ENCODE peak calls at places on chromosomes 3 and 15, in nine cellular contexts. W is Caco-2, F is heart right ventricle, I is psoas muscle, N is fibroblast of the aortic adventitia, O is AG04450, A is brain microvascular endothelial cell, L is cardiac fibroblast, C is adrenal gland. G is an unnamed sample.

GRCh38 chr3:124492824-124493223 is 237.4 kb upstream of the UMPS start:
- DNase-seq in W (peak), F (peak), I (no peak), N (peak), O (peak), A (no peak), L (peak), C (peak), G (peak)

GRCh38 chr15:69074011-69074842 is 59.7 kb downstream of the NOX5 start:
- DNase-seq in W (peak), F (peak), I (peak), N (peak), O (no peak), A (peak), L (peak), C (peak), G (peak)

GRCh38 chr15:33104276-33104675 is 90.2 kb downstream of the FMN1 start:
- DNase-seq in W (no peak), F (no peak), I (no peak), N (peak), O (no peak), A (peak), L (peak), C (no peak), G (peak)

GRCh38 chr3:101633186-101633585 is 43.7 kb downstream of the ZBTB11 start:
- DNase-seq in W (no peak), F (no peak), I (no peak), N (no peak), O (no peak), A (no peak), L (no peak), C (no peak), G (no peak)

GRCh38 chr3:153734777-153735551 is 386.2 kb upstream of the ARHGEF26 start:
- DNase-seq in W (peak), F (no peak), I (no peak), N (peak), O (no peak), A (no peak), L (peak), C (no peak), G (peak)

GRCh38 chr3:98791341-98792325 is 28.5 kb downstream of the ST3GAL6 start:
- DNase-seq in W (no peak), F (no peak), I (no peak), N (peak), O (no peak), A (no peak), L (peak), C (no peak), G (no peak)

GRCh38 chr3:16221990-16222389 is 42.8 kb downstream of the DPH3 start:
- DNase-seq in W (no peak), F (no peak), I (no peak), N (no peak), O (no peak), A (no peak), L (no peak), C (no peak), G (no peak)

GRCh38 chr3:138939563-138940241 is 7.2 kb downstream of the FOXL2 start:
- DNase-seq in W (no peak), F (no peak), I (no peak), N (no peak), O (no peak), A (no peak), L (no peak), C (no peak), G (no peak)

GRCh38 chr3:134721214-134721613 is 70.4 kb upstream of the KY start:
- DNase-seq in W (no peak), F (no peak), I (no peak), N (peak), O (no peak), A (no peak), L (no peak), C (no peak), G (no peak)

GRCh38 chr3:30162579-30162978 is 443.8 kb upstream of the TGFBR2 start:
- DNase-seq in W (no peak), F (no peak), I (no peak), N (peak), O (peak), A (peak), L (peak), C (no peak), G (peak)

GRCh38 chr3:72738752-72739520 is 109.3 kb downstream of the SHQ1 start:
- DNase-seq in W (peak), F (peak), I (peak), N (no peak), O (no peak), A (no peak), L (no peak), C (peak), G (peak)

GRCh38 chr3:177860236-177860635 is 663.0 kb upstream of the TBL1XR1 start:
- DNase-seq in W (no peak), F (no peak), I (no peak), N (no peak), O (no peak), A (no peak), L (no peak), C (no peak), G (no peak)

GRCh38 chr3:37652851-37653250 is 208.8 kb upstream of the CTDSPL start:
- DNase-seq in W (no peak), F (peak), I (no peak), N (no peak), O (no peak), A (no peak), L (no peak), C (no peak), G (no peak)

GRCh38 chr3:69566256-69566655 is 173.0 kb upstream of the MITF start:
- DNase-seq in W (no peak), F (no peak), I (no peak), N (no peak), O (no peak), A (no peak), L (no peak), C (no peak), G (no peak)

GRCh38 chr3:39269528-39269927 is 10.3 kb downstream of the CX3CR1 start:
- DNase-seq in W (no peak), F (no peak), I (no peak), N (no peak), O (no peak), A (no peak), L (no peak), C (no peak), G (no peak)

GRCh38 chr3:167350245-167350862 is 29.7 kb downstream of the ZBBX start:
- DNase-seq in W (no peak), F (no peak), I (no peak), N (peak), O (no peak), A (peak), L (peak), C (no peak), G (no peak)

GRCh38 chr3:162139841-162140240 is 643.2 kb downstream of the OTOL1 start:
- DNase-seq in W (no peak), F (no peak), I (no peak), N (no peak), O (no peak), A (no peak), L (peak), C (no peak), G (no peak)

GRCh38 chr3:45686850-45687249 is 2.3 kb upstream of the SACM1L start:
- DNase-seq in W (no peak), F (no peak), I (no peak), N (no peak), O (no peak), A (no peak), L (no peak), C (no peak), G (no peak)

GRCh38 chr15:69093614-69094013 is 66.8 kb upstream of the GLCE start:
- DNase-seq in W (no peak), F (no peak), I (no peak), N (no peak), O (no peak), A (no peak), L (no peak), C (no peak), G (no peak)

GRCh38 chr3:171653701-171654100 is 156.6 kb downstream of the PLD1 start:
- DNase-seq in W (no peak), F (no peak), I (no peak), N (no peak), O (no peak), A (no peak), L (no peak), C (no peak), G (no peak)

GRCh38 chr3:44989636-44990373 is 13.8 kb downstream of the EXOSC7 start:
- DNase-seq in W (no peak), F (no peak), I (no peak), N (no peak), O (no peak), A (no peak), L (no peak), C (peak), G (no peak)

GRCh38 chr3:112671930-112672715 is 31.2 kb upstream of the CCDC80 start:
- DNase-seq in W (no peak), F (no peak), I (no peak), N (peak), O (peak), A (peak), L (peak), C (no peak), G (peak)

GRCh38 chr3:171851685-171852084 is 8.5 kb downstream of the TMEM212 start:
- DNase-seq in W (no peak), F (no peak), I (no peak), N (peak), O (no peak), A (no peak), L (peak), C (no peak), G (no peak)

GRCh38 chr3:66702126-66702525 is 201.3 kb upstream of the LRIG1 start:
- DNase-seq in W (no peak), F (no peak), I (no peak), N (no peak), O (no peak), A (no peak), L (no peak), C (no peak), G (no peak)

GRCh38 chr3:29537889-29538609 is 257.2 kb downstream of the RBMS3 start:
- DNase-seq in W (no peak), F (no peak), I (no peak), N (peak), O (no peak), A (no peak), L (peak), C (no peak), G (no peak)

GRCh38 chr3:177371903-177372302 is 174.6 kb upstream of the TBL1XR1 start:
- DNase-seq in W (no peak), F (no peak), I (no peak), N (no peak), O (no peak), A (no peak), L (no peak), C (no peak), G (no peak)

GRCh38 chr3:110027446-110027845 is 690.1 kb upstream of the DPPA4 start:
- DNase-seq in W (no peak), F (no peak), I (no peak), N (peak), O (peak), A (peak), L (peak), C (no peak), G (peak)

GRCh38 chr3:188915137-188915536 is 256.6 kb upstream of the TPRG1 start:
- DNase-seq in W (no peak), F (no peak), I (no peak), N (peak), O (no peak), A (no peak), L (peak), C (no peak), G (no peak)

GRCh38 chr3:104696470-104696869 is 670.2 kb upstream of the ALCAM start:
- DNase-seq in W (no peak), F (no peak), I (no peak), N (no peak), O (no peak), A (no peak), L (no peak), C (no peak), G (no peak)

GRCh38 chr3:9866639-9867038 is 13.4 kb downstream of the CIDEC start:
- DNase-seq in W (no peak), F (no peak), I (no peak), N (peak), O (no peak), A (no peak), L (peak), C (peak), G (peak)

GRCh38 chr3:161253711-161254110 is 32.6 kb downstream of the NMD3 start:
- DNase-seq in W (no peak), F (no peak), I (no peak), N (peak), O (no peak), A (no peak), L (peak), C (no peak), G (no peak)

GRCh38 chr3:115660646-115661442 is 37.5 kb downstream of the GAP43 start:
- DNase-seq in W (no peak), F (peak), I (peak), N (peak), O (peak), A (no peak), L (no peak), C (no peak), G (peak)

GRCh38 chr15:63938486-63939061 is 104.8 kb upstream of the HERC1 start:
- DNase-seq in W (no peak), F (no peak), I (no peak), N (no peak), O (no peak), A (no peak), L (no peak), C (no peak), G (peak)

GRCh38 chr3:146843476-146843875 is 238.3 kb upstream of the PLSCR5 start:
- DNase-seq in W (no peak), F (no peak), I (no peak), N (no peak), O (no peak), A (no peak), L (no peak), C (no peak), G (no peak)

GRCh38 chr3:166900866-166901577 is 479.1 kb downstream of the ZBBX start:
- DNase-seq in W (no peak), F (no peak), I (no peak), N (no peak), O (no peak), A (no peak), L (no peak), C (no peak), G (no peak)

GRCh38 chr3:23376516-23377248 is 173.6 kb downstream of the UBE2E2 start:
- DNase-seq in W (no peak), F (no peak), I (no peak), N (no peak), O (no peak), A (no peak), L (no peak), C (no peak), G (no peak)

GRCh38 chr3:106086636-106087035 is 217.8 kb upstream of the CBLB start:
- DNase-seq in W (no peak), F (no peak), I (no peak), N (no peak), O (no peak), A (no peak), L (peak), C (no peak), G (no peak)
- H3K4me3 ChIP-seq in W (no peak), F (no peak), I (no peak), N (no peak), O (no peak), A (no peak), L (no peak), C (no peak), G (no peak)

GRCh38 chr3:50620420-50620819 is 3.5 kb downstream of the MAPKAPK3 start:
- DNase-seq in W (no peak), F (no peak), I (peak), N (no peak), O (no peak), A (no peak), L (no peak), C (no peak), G (no peak)
- TF ChIP-seq CTCF in W (no peak), F (no peak), I (no peak), N (no peak), O (no peak), A (no peak), L (no peak), C (no peak), G (no peak)

DNA sequence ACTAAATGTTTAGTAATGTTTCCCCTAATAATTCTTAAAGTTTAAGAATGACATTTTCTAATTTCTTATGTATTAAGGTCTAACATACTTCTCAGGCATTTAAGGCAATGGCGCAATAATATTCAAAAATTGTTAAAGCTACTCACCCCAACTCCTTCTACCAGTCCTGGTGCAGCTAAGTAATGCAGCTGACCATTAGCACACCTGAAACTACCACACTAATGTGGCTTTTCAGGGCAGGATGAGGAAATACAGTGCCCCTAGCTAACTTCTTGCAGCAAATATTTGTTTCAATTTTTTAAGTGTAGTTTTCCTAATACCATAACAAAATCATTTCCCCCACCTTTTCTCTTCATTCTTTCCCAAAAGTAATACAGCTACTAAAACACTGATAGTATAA is 827.7 kb downstream of the FHIT start:
- DNase-seq in W (no peak), F (no peak), I (no peak), N (no peak), O (no peak), A (no peak), L (no peak), C (no peak), G (no peak)
- H3K4me3 ChIP-seq in W (no peak), F (no peak), I (no peak), N (no peak), O (no peak), A (no peak), L (no peak), C (no peak), G (no peak)

GRCh38 chr3:185737740-185738680 is 86.8 kb downstream of the IGF2BP2 start:
- DNase-seq in W (no peak), F (no peak), I (no peak), N (no peak), O (no peak), A (no peak), L (no peak), C (no peak), G (no peak)

GRCh38 chr3:185737020-185737419 is 87.8 kb downstream of the IGF2BP2 start:
- DNase-seq in W (no peak), F (no peak), I (no peak), N (peak), O (peak), A (no peak), L (peak), C (no peak), G (peak)

GRCh38 chr3:185740133-185740532 is 84.7 kb downstream of the IGF2BP2 start:
- DNase-seq in W (no peak), F (no peak), I (no peak), N (no peak), O (no peak), A (no peak), L (no peak), C (no peak), G (no peak)

GRCh38 chr3:185734725-185735096 is 90.1 kb downstream of the IGF2BP2 start:
- DNase-seq in W (no peak), F (no peak), I (no peak), N (no peak), O (no peak), A (no peak), L (no peak), C (no peak), G (no peak)

GRCh38 chr3:185739264-185739701 is 85.6 kb downstream of the IGF2BP2 start:
- DNase-seq in W (peak), F (no peak), I (no peak), N (no peak), O (no peak), A (no peak), L (no peak), C (no peak), G (no peak)
- TF ChIP-seq CTCF in W (no peak), F (no peak), I (no peak), N (no peak), O (no peak), A (no peak), L (no peak), C (no peak), G (no peak)

GRCh38 chr3:169512991-169513390 is 150.5 kb downstream of the MECOM start:
- DNase-seq in W (no peak), F (no peak), I (no peak), N (no peak), O (no peak), A (no peak), L (no peak), C (no peak), G (no peak)
- H3K4me3 ChIP-seq in W (no peak), F (no peak), I (no peak), N (no peak), O (no peak), A (no peak), L (no peak), C (no peak), G (no peak)

DNA sequence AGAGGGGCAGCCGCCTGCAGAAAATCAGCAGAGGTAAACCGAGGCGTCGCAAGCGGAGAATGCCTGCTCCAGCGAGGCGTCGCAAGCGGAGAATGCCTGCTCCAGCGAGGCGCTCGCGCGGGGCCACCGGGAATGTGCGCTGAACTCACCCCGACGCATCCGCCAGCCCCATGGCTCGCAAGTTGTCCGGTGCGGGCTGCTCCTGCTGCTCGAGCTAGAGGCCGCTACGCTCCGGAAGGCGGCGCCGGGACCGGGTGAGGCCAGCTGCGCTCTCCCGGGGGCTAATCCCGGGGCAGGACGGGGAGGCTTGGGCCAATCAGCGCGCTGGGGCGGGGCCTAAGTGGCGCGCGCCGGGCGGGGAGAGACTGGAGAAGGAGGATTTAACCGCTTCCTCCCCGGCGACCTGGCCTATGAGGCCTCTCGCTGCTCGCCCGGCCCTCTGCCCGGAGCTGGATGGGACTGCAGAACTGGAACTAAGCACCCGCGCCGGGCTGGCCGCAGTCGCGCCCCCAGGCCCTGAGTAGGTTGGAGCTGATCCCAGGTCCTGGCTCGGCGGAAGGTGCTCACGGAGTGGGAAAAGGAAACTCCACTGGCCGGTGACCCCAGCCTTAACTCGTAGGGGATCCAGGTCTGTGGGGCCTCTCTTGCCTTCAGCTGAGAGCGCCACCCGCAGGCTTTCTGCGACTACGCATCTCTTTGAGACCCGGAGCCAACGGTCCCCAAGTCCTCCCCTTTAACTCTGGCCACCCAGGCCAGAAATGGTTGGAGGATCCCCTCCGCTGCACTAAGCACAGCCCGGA is at the start of gene SLC26A6:
- DNase-seq in W (peak), F (peak), I (peak), N (peak), O (peak), A (peak), L (peak), C (peak), G (peak)
- TF ChIP-seq CTCF in W (no peak), F (no peak), I (peak), N (peak), O (peak), A (peak), L (peak), C (peak), G (peak)

GRCh38 chr3:158570999-158571702 is at the start of gene MLF1:
- DNase-seq in W (no peak), F (peak), I (peak), N (peak), O (peak), A (peak), L (peak), C (peak), G (peak)
- H3K4me3 ChIP-seq in W (no peak), F (peak), I (peak), N (peak), O (peak), A (peak), L (peak), C (peak), G (peak)

GRCh38 chr3:908839-909238 is 184.0 kb upstream of the CNTN6 start:
- DNase-seq in W (no peak), F (no peak), I (no peak), N (no peak), O (no peak), A (no peak), L (peak), C (no peak), G (no peak)
- TF ChIP-seq CTCF in W (no peak), F (no peak), I (no peak), N (no peak), O (no peak), A (peak), L (peak), C (no peak), G (no peak)

GRCh38 chr15:31365655-31366127 is 39.1 kb downstream of the KLF13 start:
- DNase-seq in W (no peak), F (peak), I (peak), N (peak), O (peak), A (peak), L (peak), C (peak), G (peak)
- H3K4me3 ChIP-seq in W (no peak), F (peak), I (peak), N (peak), O (no peak), A (no peak), L (no peak), C (no peak), G (no peak)

DNA sequence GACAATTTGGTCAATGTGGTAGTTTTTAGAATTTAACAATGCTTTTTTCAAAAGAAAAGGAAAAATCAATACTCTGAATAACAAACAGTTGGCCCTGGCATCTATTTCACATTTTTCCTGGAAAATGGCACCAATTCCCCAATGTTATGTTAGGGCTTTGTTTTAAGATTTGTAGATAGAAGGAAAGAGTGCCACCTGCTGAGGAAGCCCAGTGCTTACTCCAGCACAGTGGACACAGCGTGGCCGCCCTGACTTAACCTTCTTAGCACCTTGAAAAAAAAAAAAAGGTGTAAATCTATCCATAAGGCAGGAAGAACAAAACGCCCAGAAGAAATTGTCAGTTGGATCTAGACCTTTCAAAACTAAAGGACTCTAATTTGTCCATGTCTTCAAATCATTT is 110.7 kb upstream of the CNTN4 start:
- DNase-seq in W (peak), F (no peak), I (no peak), N (no peak), O (no peak), A (no peak), L (no peak), C (peak), G (no peak)
- TF ChIP-seq CTCF in W (peak), F (no peak), I (no peak), N (no peak), O (no peak), A (peak), L (no peak), C (peak), G (no peak)